ENCODE peak calls at places on chromosomes 1 and 21, in eight cellular contexts. One of them, this sample, is unnamed.

GRCh38 chr1:178938959-178939317 is 68.1 kb upstream of the ANGPTL1 start:
- DNase-seq in AG04450: peak; percentile 21
- DNase-seq in mucosa of descending colon: no peak
- DNase-seq in fibroblast of mammary gland: peak; percentile 87
- DNase-seq in lung microvascular endothelial cell: peak; percentile 26
- DNase-seq in heart right ventricle: peak; percentile 78
- DNase-seq in LoVo: no peak
- DNase-seq in hepatic stellate cell: peak; percentile 50
- DNase-seq in this sample: no peak

GRCh38 chr1:184289825-184290550 is 96.8 kb upstream of the C1orf21 start:
- DNase-seq in AG04450: no peak
- DNase-seq in mucosa of descending colon: no peak
- DNase-seq in fibroblast of mammary gland: peak; percentile 33
- DNase-seq in lung microvascular endothelial cell: peak; percentile 16
- DNase-seq in heart right ventricle: no peak
- DNase-seq in LoVo: no peak
- DNase-seq in hepatic stellate cell: no peak
- DNase-seq in this sample: peak; percentile 8

GRCh38 chr1:20947409-20947808 is 160.3 kb upstream of the HP1BP3 start:
- DNase-seq in AG04450: no peak
- DNase-seq in mucosa of descending colon: no peak
- DNase-seq in fibroblast of mammary gland: no peak
- DNase-seq in lung microvascular endothelial cell: no peak
- DNase-seq in heart right ventricle: no peak
- DNase-seq in LoVo: no peak
- DNase-seq in hepatic stellate cell: no peak
- DNase-seq in this sample: no peak

GRCh38 chr21:32843561-32843960 is 72.0 kb upstream of the PAXBP1 start:
- DNase-seq in AG04450: no peak
- DNase-seq in mucosa of descending colon: no peak
- DNase-seq in fibroblast of mammary gland: no peak
- DNase-seq in lung microvascular endothelial cell: no peak
- DNase-seq in heart right ventricle: no peak
- DNase-seq in LoVo: no peak
- DNase-seq in hepatic stellate cell: no peak
- DNase-seq in this sample: no peak

GRCh38 chr1:225844236-225845061 is 34.5 kb downstream of the EPHX1 start:
- DNase-seq in AG04450: no peak
- DNase-seq in mucosa of descending colon: no peak
- DNase-seq in fibroblast of mammary gland: no peak
- DNase-seq in lung microvascular endothelial cell: no peak
- DNase-seq in heart right ventricle: no peak
- DNase-seq in LoVo: no peak
- DNase-seq in hepatic stellate cell: no peak
- DNase-seq in this sample: no peak

GRCh38 chr1:33392639-33393038 is 38.3 kb downstream of the PHC2 start:
- DNase-seq in AG04450: no peak
- DNase-seq in mucosa of descending colon: no peak
- DNase-seq in fibroblast of mammary gland: peak; percentile 47
- DNase-seq in lung microvascular endothelial cell: peak; percentile 54
- DNase-seq in heart right ventricle: no peak
- DNase-seq in LoVo: no peak
- DNase-seq in hepatic stellate cell: no peak
- DNase-seq in this sample: no peak

GRCh38 chr1:182968151-182968741 is 15.3 kb upstream of the SHCBP1L start:
- DNase-seq in AG04450: no peak
- DNase-seq in mucosa of descending colon: no peak
- DNase-seq in fibroblast of mammary gland: no peak
- DNase-seq in lung microvascular endothelial cell: no peak
- DNase-seq in heart right ventricle: no peak
- DNase-seq in LoVo: peak; percentile 84
- DNase-seq in hepatic stellate cell: no peak
- DNase-seq in this sample: peak; percentile 34

GRCh38 chr1:229224308-229224707 is 46.6 kb upstream of the RAB4A start:
- DNase-seq in AG04450: no peak
- DNase-seq in mucosa of descending colon: no peak
- DNase-seq in fibroblast of mammary gland: peak; percentile 43
- DNase-seq in lung microvascular endothelial cell: no peak
- DNase-seq in heart right ventricle: no peak
- DNase-seq in LoVo: no peak
- DNase-seq in hepatic stellate cell: no peak
- DNase-seq in this sample: no peak

GRCh38 chr1:58785424-58786058 is 1.7 kb upstream of the JUN start:
- DNase-seq in AG04450: no peak
- DNase-seq in mucosa of descending colon: peak; percentile 65
- DNase-seq in fibroblast of mammary gland: peak; percentile 38
- DNase-seq in lung microvascular endothelial cell: peak; percentile 48
- DNase-seq in heart right ventricle: peak; percentile 45
- DNase-seq in LoVo: peak; percentile 20
- DNase-seq in hepatic stellate cell: no peak
- DNase-seq in this sample: no peak

GRCh38 chr1:37159102-37159501 is 124.8 kb upstream of the GRIK3 start:
- DNase-seq in AG04450: no peak
- DNase-seq in mucosa of descending colon: no peak
- DNase-seq in fibroblast of mammary gland: no peak
- DNase-seq in lung microvascular endothelial cell: no peak
- DNase-seq in heart right ventricle: no peak
- DNase-seq in LoVo: no peak
- DNase-seq in hepatic stellate cell: no peak
- DNase-seq in this sample: peak; percentile 27

GRCh38 chr1:232307299-232307698 is 322.6 kb downstream of the SIPA1L2 start:
- DNase-seq in AG04450: no peak
- DNase-seq in mucosa of descending colon: no peak
- DNase-seq in fibroblast of mammary gland: no peak
- DNase-seq in lung microvascular endothelial cell: no peak
- DNase-seq in heart right ventricle: no peak
- DNase-seq in LoVo: no peak
- DNase-seq in hepatic stellate cell: peak; percentile 6
- DNase-seq in this sample: no peak

GRCh38 chr1:113835686-113836290 is 23.5 kb upstream of the RSBN1 start:
- DNase-seq in AG04450: peak; percentile 16
- DNase-seq in mucosa of descending colon: peak; percentile 52
- DNase-seq in fibroblast of mammary gland: peak; percentile 70
- DNase-seq in lung microvascular endothelial cell: peak; percentile 66
- DNase-seq in heart right ventricle: no peak
- DNase-seq in LoVo: peak; percentile 59
- DNase-seq in hepatic stellate cell: peak; percentile 15
- DNase-seq in this sample: peak; percentile 36

GRCh38 chr21:45880097-45881068 is 101.2 kb upstream of the COL6A1 start:
- DNase-seq in AG04450: no peak
- DNase-seq in mucosa of descending colon: peak; percentile 85
- DNase-seq in fibroblast of mammary gland: peak; percentile 84
- DNase-seq in lung microvascular endothelial cell: peak; percentile 73
- DNase-seq in heart right ventricle: peak; percentile 44
- DNase-seq in LoVo: peak; percentile 57
- DNase-seq in hepatic stellate cell: peak; percentile 80
- DNase-seq in this sample: peak; percentile 69

GRCh38 chr1:87778896-87779295 is 450.2 kb downstream of the LMO4 start:
- DNase-seq in AG04450: no peak
- DNase-seq in mucosa of descending colon: no peak
- DNase-seq in fibroblast of mammary gland: no peak
- DNase-seq in lung microvascular endothelial cell: no peak
- DNase-seq in heart right ventricle: no peak
- DNase-seq in LoVo: no peak
- DNase-seq in hepatic stellate cell: no peak
- DNase-seq in this sample: no peak

GRCh38 chr1:7026188-7026587 is 240.9 kb downstream of the CAMTA1 start:
- DNase-seq in AG04450: no peak
- DNase-seq in mucosa of descending colon: no peak
- DNase-seq in fibroblast of mammary gland: no peak
- DNase-seq in lung microvascular endothelial cell: no peak
- DNase-seq in heart right ventricle: no peak
- DNase-seq in LoVo: no peak
- DNase-seq in hepatic stellate cell: no peak
- DNase-seq in this sample: no peak

GRCh38 chr1:213976665-213977485 is 10.9 kb upstream of the PROX1 start:
- DNase-seq in AG04450: no peak
- DNase-seq in mucosa of descending colon: no peak
- DNase-seq in fibroblast of mammary gland: no peak
- DNase-seq in lung microvascular endothelial cell: no peak
- DNase-seq in heart right ventricle: no peak
- DNase-seq in LoVo: no peak
- DNase-seq in hepatic stellate cell: no peak
- DNase-seq in this sample: no peak

GRCh38 chr1:211935448-211935970 is 99.8 kb downstream of the INTS7 start:
- DNase-seq in AG04450: no peak
- DNase-seq in mucosa of descending colon: no peak
- DNase-seq in fibroblast of mammary gland: no peak
- DNase-seq in lung microvascular endothelial cell: no peak
- DNase-seq in heart right ventricle: no peak
- DNase-seq in LoVo: no peak
- DNase-seq in hepatic stellate cell: no peak
- DNase-seq in this sample: no peak

GRCh38 chr1:111463029-111463683 is 10.6 kb upstream of the C1orf162 start:
- DNase-seq in AG04450: peak; percentile 81
- DNase-seq in mucosa of descending colon: no peak
- DNase-seq in fibroblast of mammary gland: peak; percentile 82
- DNase-seq in lung microvascular endothelial cell: peak; percentile 19
- DNase-seq in heart right ventricle: no peak
- DNase-seq in LoVo: peak; percentile 28
- DNase-seq in hepatic stellate cell: no peak
- DNase-seq in this sample: no peak